ENCODE peak calls at places on chromosomes 11 and 22, in ten cellular contexts. One of them, this sample, is unnamed.
A peak's percentile ranks its signal among the peaks of the same experiment; 100 is the strongest.

GRCh38 chr11:123168955-123169484 is 26.0 kb downstream of the CLMP start:
- DNase-seq in neuronal stem cell: no peak
- DNase-seq in T-helper 17 cell: no peak
- DNase-seq in GM23338: no peak
- DNase-seq in stimulated activated naive CD8-positive, alpha-beta T cell treated with anti-CD3 and anti-CD28 coated beads, Interleukin-15, amount 100 ng/mL, for 72 hours: no peak
- DNase-seq in NCI-H510A treated with DMSO at 0.1 percent for 48 hours: no peak
- DNase-seq in AG08396: no peak
- DNase-seq in stimulated activated CD8-positive, alpha-beta memory T cell treated with anti-CD3 and anti-CD28 coated beads, Interleukin-12 subunit alpha, Interleukin-12 subunit beta, amount 100 ng/mL, for 4 hours: no peak
- DNase-seq in stimulated activated CD4-positive, alpha-beta T cell treated with anti-CD3 and anti-CD28 coated beads, Interleukin-1b, Interleukin-23, amount 100 ng/mL, for 48 hours: no peak
- DNase-seq in NCI-H748 treated with DMSO at 0.1 percent for 48 hours: no peak
- DNase-seq in this sample: no peak

GRCh38 chr11:118099838-118100570 is 13.2 kb upstream of the SMIM35 start:
- DNase-seq in NCI-H510A treated with DMSO at 0.1 percent for 48 hours: no peak
- DNase-seq in T-helper 17 cell: no peak
- DNase-seq in AG08396: no peak
- DNase-seq in neuronal stem cell: no peak
- DNase-seq in stimulated activated CD8-positive, alpha-beta memory T cell treated with anti-CD3 and anti-CD28 coated beads, Interleukin-12 subunit alpha, Interleukin-12 subunit beta, amount 100 ng/mL, for 4 hours: no peak
- DNase-seq in stimulated activated naive CD8-positive, alpha-beta T cell treated with anti-CD3 and anti-CD28 coated beads, Interleukin-15, amount 100 ng/mL, for 72 hours: no peak
- DNase-seq in stimulated activated CD4-positive, alpha-beta T cell treated with anti-CD3 and anti-CD28 coated beads, Interleukin-1b, Interleukin-23, amount 100 ng/mL, for 48 hours: no peak
- DNase-seq in NCI-H748 treated with DMSO at 0.1 percent for 48 hours: no peak
- DNase-seq in GM23338: no peak
- DNase-seq in this sample: no peak

GRCh38 chr11:2140411-2141400 is 1.5 kb upstream of the IGF2 start:
- DNase-seq in GM23338: peak; percentile 62
- DNase-seq in NCI-H510A treated with DMSO at 0.1 percent for 48 hours: no peak
- DNase-seq in stimulated activated naive CD8-positive, alpha-beta T cell treated with anti-CD3 and anti-CD28 coated beads, Interleukin-15, amount 100 ng/mL, for 72 hours: no peak
- DNase-seq in NCI-H748 treated with DMSO at 0.1 percent for 48 hours: no peak
- DNase-seq in AG08396: no peak
- DNase-seq in neuronal stem cell: no peak
- DNase-seq in stimulated activated CD4-positive, alpha-beta T cell treated with anti-CD3 and anti-CD28 coated beads, Interleukin-1b, Interleukin-23, amount 100 ng/mL, for 48 hours: no peak
- DNase-seq in T-helper 17 cell: no peak
- DNase-seq in stimulated activated CD8-positive, alpha-beta memory T cell treated with anti-CD3 and anti-CD28 coated beads, Interleukin-12 subunit alpha, Interleukin-12 subunit beta, amount 100 ng/mL, for 4 hours: no peak
- DNase-seq in this sample: no peak

GRCh38 chr11:502288-503178 is 4.5 kb downstream of the RNH1 start:
- DNase-seq in stimulated activated CD4-positive, alpha-beta T cell treated with anti-CD3 and anti-CD28 coated beads, Interleukin-1b, Interleukin-23, amount 100 ng/mL, for 48 hours: no peak
- DNase-seq in stimulated activated CD8-positive, alpha-beta memory T cell treated with anti-CD3 and anti-CD28 coated beads, Interleukin-12 subunit alpha, Interleukin-12 subunit beta, amount 100 ng/mL, for 4 hours: no peak
- DNase-seq in neuronal stem cell: no peak
- DNase-seq in GM23338: no peak
- DNase-seq in NCI-H510A treated with DMSO at 0.1 percent for 48 hours: no peak
- DNase-seq in NCI-H748 treated with DMSO at 0.1 percent for 48 hours: no peak
- DNase-seq in stimulated activated naive CD8-positive, alpha-beta T cell treated with anti-CD3 and anti-CD28 coated beads, Interleukin-15, amount 100 ng/mL, for 72 hours: no peak
- DNase-seq in AG08396: no peak
- DNase-seq in T-helper 17 cell: no peak
- DNase-seq in this sample: no peak

GRCh38 chr11:26783997-26784396 is 62.1 kb upstream of the SLC5A12 start:
- DNase-seq in GM23338: no peak
- DNase-seq in stimulated activated naive CD8-positive, alpha-beta T cell treated with anti-CD3 and anti-CD28 coated beads, Interleukin-15, amount 100 ng/mL, for 72 hours: no peak
- DNase-seq in NCI-H510A treated with DMSO at 0.1 percent for 48 hours: no peak
- DNase-seq in T-helper 17 cell: no peak
- DNase-seq in neuronal stem cell: no peak
- DNase-seq in stimulated activated CD8-positive, alpha-beta memory T cell treated with anti-CD3 and anti-CD28 coated beads, Interleukin-12 subunit alpha, Interleukin-12 subunit beta, amount 100 ng/mL, for 4 hours: no peak
- DNase-seq in stimulated activated CD4-positive, alpha-beta T cell treated with anti-CD3 and anti-CD28 coated beads, Interleukin-1b, Interleukin-23, amount 100 ng/mL, for 48 hours: no peak
- DNase-seq in NCI-H748 treated with DMSO at 0.1 percent for 48 hours: no peak
- DNase-seq in AG08396: no peak
- DNase-seq in this sample: no peak

GRCh38 chr11:8110396-8110795 is 29.4 kb downstream of the TUB start:
- DNase-seq in T-helper 17 cell: no peak
- DNase-seq in GM23338: no peak
- DNase-seq in stimulated activated CD8-positive, alpha-beta memory T cell treated with anti-CD3 and anti-CD28 coated beads, Interleukin-12 subunit alpha, Interleukin-12 subunit beta, amount 100 ng/mL, for 4 hours: no peak
- DNase-seq in neuronal stem cell: no peak
- DNase-seq in NCI-H748 treated with DMSO at 0.1 percent for 48 hours: no peak
- DNase-seq in AG08396: no peak
- DNase-seq in stimulated activated CD4-positive, alpha-beta T cell treated with anti-CD3 and anti-CD28 coated beads, Interleukin-1b, Interleukin-23, amount 100 ng/mL, for 48 hours: no peak
- DNase-seq in NCI-H510A treated with DMSO at 0.1 percent for 48 hours: no peak
- DNase-seq in stimulated activated naive CD8-positive, alpha-beta T cell treated with anti-CD3 and anti-CD28 coated beads, Interleukin-15, amount 100 ng/mL, for 72 hours: no peak
- DNase-seq in this sample: no peak

GRCh38 chr22:25475554-25476022 is 88.9 kb upstream of the GRK3 start:
- DNase-seq in AG08396: peak; percentile 36
- DNase-seq in NCI-H748 treated with DMSO at 0.1 percent for 48 hours: peak; percentile 79
- DNase-seq in neuronal stem cell: no peak
- DNase-seq in stimulated activated naive CD8-positive, alpha-beta T cell treated with anti-CD3 and anti-CD28 coated beads, Interleukin-15, amount 100 ng/mL, for 72 hours: no peak
- DNase-seq in stimulated activated CD8-positive, alpha-beta memory T cell treated with anti-CD3 and anti-CD28 coated beads, Interleukin-12 subunit alpha, Interleukin-12 subunit beta, amount 100 ng/mL, for 4 hours: no peak
- DNase-seq in GM23338: peak; percentile 27
- DNase-seq in T-helper 17 cell: no peak
- DNase-seq in NCI-H510A treated with DMSO at 0.1 percent for 48 hours: peak; percentile 90
- DNase-seq in stimulated activated CD4-positive, alpha-beta T cell treated with anti-CD3 and anti-CD28 coated beads, Interleukin-1b, Interleukin-23, amount 100 ng/mL, for 48 hours: no peak
- DNase-seq in this sample: no peak

GRCh38 chr11:61961570-61962212 is 5.7 kb downstream of the FTH1 start:
- DNase-seq in neuronal stem cell: no peak
- DNase-seq in AG08396: peak; percentile 62
- DNase-seq in NCI-H510A treated with DMSO at 0.1 percent for 48 hours: no peak
- DNase-seq in GM23338: no peak
- DNase-seq in stimulated activated CD8-positive, alpha-beta memory T cell treated with anti-CD3 and anti-CD28 coated beads, Interleukin-12 subunit alpha, Interleukin-12 subunit beta, amount 100 ng/mL, for 4 hours: no peak
- DNase-seq in stimulated activated CD4-positive, alpha-beta T cell treated with anti-CD3 and anti-CD28 coated beads, Interleukin-1b, Interleukin-23, amount 100 ng/mL, for 48 hours: no peak
- DNase-seq in NCI-H748 treated with DMSO at 0.1 percent for 48 hours: no peak
- DNase-seq in T-helper 17 cell: no peak
- DNase-seq in stimulated activated naive CD8-positive, alpha-beta T cell treated with anti-CD3 and anti-CD28 coated beads, Interleukin-15, amount 100 ng/mL, for 72 hours: no peak
- DNase-seq in this sample: no peak

GRCh38 chr11:12455938-12456337 is 78.6 kb downstream of the PARVA start:
- DNase-seq in stimulated activated naive CD8-positive, alpha-beta T cell treated with anti-CD3 and anti-CD28 coated beads, Interleukin-15, amount 100 ng/mL, for 72 hours: no peak
- DNase-seq in stimulated activated CD4-positive, alpha-beta T cell treated with anti-CD3 and anti-CD28 coated beads, Interleukin-1b, Interleukin-23, amount 100 ng/mL, for 48 hours: no peak
- DNase-seq in neuronal stem cell: no peak
- DNase-seq in NCI-H748 treated with DMSO at 0.1 percent for 48 hours: no peak
- DNase-seq in AG08396: peak; percentile 62
- DNase-seq in NCI-H510A treated with DMSO at 0.1 percent for 48 hours: no peak
- DNase-seq in T-helper 17 cell: no peak
- DNase-seq in stimulated activated CD8-positive, alpha-beta memory T cell treated with anti-CD3 and anti-CD28 coated beads, Interleukin-12 subunit alpha, Interleukin-12 subunit beta, amount 100 ng/mL, for 4 hours: no peak
- DNase-seq in GM23338: no peak
- DNase-seq in this sample: no peak

This sample was measured in NCI-H460.